ENCODE peak calls at places on chromosomes 1 and 21, in nine cellular contexts. A is A549, N is right lobe of liver, D is sigmoid colon, E is fibroblast of villous mesenchyme, B is tibial artery, W is left ventricle myocardium inferior, X is HFF-Myc, J is AG10803. C is an unnamed sample.

GRCh38 chr21:45974073-45975016 is 7.2 kb upstream of the COL6A1 start:
- DNase-seq in J (peak; percentile 67), N (peak; percentile 64), W (peak; percentile 70), E (peak; percentile 88), D (peak; percentile 89), A (no peak), B (peak; percentile 87), X (peak; percentile 75), C (peak; percentile 84)

GRCh38 chr1:57597036-57597435 is 173.2 kb upstream of the DAB1 start:
- DNase-seq in J (no peak), X (no peak), E (no peak), W (no peak), A (no peak), N (no peak), D (no peak), B (no peak), C (no peak)

GRCh38 chr1:40762144-40762923 is 21.3 kb upstream of the KCNQ4 start:
- DNase-seq in D (no peak), E (no peak), X (no peak), W (no peak), A (no peak), B (no peak), N (no peak), J (no peak), C (no peak)

GRCh38 chr1:6281511-6282402 is 20.9 kb upstream of the GPR153 start:
- DNase-seq in X (no peak), E (no peak), D (no peak), B (no peak), A (no peak), W (no peak), N (no peak), J (no peak), C (no peak)

GRCh38 chr1:185402930-185403329 is 85.9 kb upstream of the IVNS1ABP start:
- DNase-seq in B (no peak), D (no peak), X (no peak), A (no peak), E (no peak), W (no peak), N (no peak), J (no peak), C (no peak)

GRCh38 chr1:48105167-48105566 is 108.0 kb upstream of the TRABD2B start:
- DNase-seq in E (peak; percentile 19), X (no peak), N (no peak), W (no peak), D (no peak), J (no peak), B (no peak), A (no peak), C (peak; percentile 29)

GRCh38 chr1:201359873-201360210 is 17.6 kb downstream of the TNNT2 start:
- DNase-seq in W (peak; percentile 9), A (no peak), N (peak; percentile 14), E (no peak), D (no peak), X (no peak), B (no peak), J (no peak), C (no peak)

GRCh38 chr1:153630384-153630783 is 2.1 kb downstream of the S100A1 start:
- DNase-seq in J (no peak), E (no peak), D (no peak), X (no peak), B (no peak), N (no peak), W (no peak), A (no peak), C (no peak)

GRCh38 chr1:153880962-153881361 is 41.8 kb downstream of the GATAD2B start:
- DNase-seq in E (peak; percentile 90), A (peak; percentile 47), X (peak; percentile 67), B (peak; percentile 84), N (peak; percentile 76), J (peak; percentile 67), D (peak; percentile 93), W (peak; percentile 85), C (peak; percentile 86)

DNA sequence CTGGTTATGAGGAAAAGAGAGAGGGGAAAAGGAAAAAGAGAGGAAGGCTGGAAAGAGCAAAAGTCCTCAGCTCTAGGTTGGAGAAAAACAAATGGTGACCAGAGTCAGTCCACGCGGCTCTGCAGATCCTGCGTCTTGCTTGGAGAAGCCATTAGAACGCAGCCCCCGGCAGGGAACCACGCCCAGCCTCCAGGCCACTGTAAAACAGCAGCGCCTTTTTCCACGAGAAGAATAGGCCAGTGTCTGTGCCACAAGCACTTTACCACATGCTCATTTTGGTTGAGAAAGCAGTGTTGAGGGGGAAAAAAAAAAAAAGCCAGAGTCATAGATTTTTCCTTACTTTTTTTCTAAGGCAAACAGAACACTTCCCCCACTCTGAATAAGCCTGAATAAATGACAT is 846.9 kb upstream of the ADAMTS5 start:
- DNase-seq in J (no peak), B (no peak), X (no peak), N (no peak), A (no peak), E (peak; percentile 35), D (peak; percentile 79), W (peak; percentile 14), C (no peak)
- H3K4me3 ChIP-seq in J (no peak overlapping the region), B (no peak overlapping the region), X (no peak overlapping the region), N (no peak overlapping the region), A (no peak overlapping the region), E (no peak overlapping the region), D (no peak overlapping the region), W (no peak overlapping the region), C (no peak overlapping the region)

GRCh38 chr1:1784933-1785332 is 6.7 kb upstream of the NADK start:
- DNase-seq in B (no peak), N (no peak), X (no peak), J (no peak), A (no peak), E (no peak), D (no peak), W (no peak), C (no peak)

GRCh38 chr1:1785666-1786065 is 7.4 kb upstream of the NADK start:
- DNase-seq in B (no peak), J (no peak), D (no peak), X (no peak), E (no peak), N (no peak), A (no peak), W (no peak), C (no peak)

GRCh38 chr1:1787206-1787605 is 8.9 kb upstream of the NADK start:
- DNase-seq in A (no peak), X (no peak), W (no peak), N (no peak), J (no peak), E (no peak), B (no peak), D (no peak), C (no peak)

GRCh38 chr1:1788136-1788535 is 9.9 kb upstream of the NADK start:
- DNase-seq in E (no peak), D (no peak), B (no peak), W (no peak), A (no peak), J (no peak), X (no peak), N (no peak), C (no peak)

GRCh38 chr1:1788646-1789431 is 10.6 kb upstream of the NADK start:
- DNase-seq in J (peak; percentile 41), X (no peak), D (no peak), A (peak; percentile 53), B (no peak), N (no peak), E (peak; percentile 77), W (no peak), C (peak; percentile 62)
- TF ChIP-seq CTCF in J (peak; percentile 38), X (peak; percentile 35), D (no peak), A (no peak), B (no peak), N (peak; percentile 22), E (peak; percentile 51), W (peak; percentile 36), C (peak; percentile 37)

DNA sequence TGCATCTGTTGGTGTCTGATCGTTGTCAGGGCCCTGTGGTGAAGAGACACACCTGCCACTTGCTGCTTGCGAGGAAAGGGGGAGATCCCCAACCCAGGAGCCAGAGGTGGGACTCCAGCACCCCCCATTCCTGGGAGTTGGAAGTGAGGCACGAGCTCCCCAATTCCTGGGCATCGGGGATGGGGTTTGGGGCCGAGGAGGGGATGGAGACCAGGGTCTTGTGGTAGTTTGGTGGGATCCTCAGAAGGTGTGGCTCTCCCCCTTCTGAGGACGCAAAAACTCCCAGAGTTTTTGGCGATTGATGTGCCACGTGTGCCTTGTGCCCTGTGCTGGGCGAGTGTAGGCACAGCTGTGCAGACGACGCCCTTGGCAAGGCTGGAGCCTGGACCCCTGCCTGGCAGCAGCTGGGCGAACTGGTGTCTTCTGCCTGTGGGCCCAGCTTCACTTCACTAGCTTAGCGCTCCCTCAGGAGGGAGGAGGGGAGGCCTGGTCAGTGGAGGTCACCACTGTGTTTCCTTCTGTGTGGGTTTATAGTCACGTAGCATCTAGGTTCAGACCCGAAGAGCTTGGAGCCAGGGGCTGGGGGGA is 2.6 kb downstream of the GUK1 start:
- DNase-seq in D (no peak), B (no peak), A (no peak), E (no peak), W (no peak), N (no peak), J (no peak), X (no peak), C (no peak)
- H3K4me3 ChIP-seq in D (no peak overlapping the region), B (no peak overlapping the region), A (no peak overlapping the region), E (no peak overlapping the region), W (peak overlapping the region; percentile 90), N (no peak overlapping the region), J (peak overlapping the region; percentile 92), X (no peak overlapping the region), C (no peak overlapping the region)

DNA sequence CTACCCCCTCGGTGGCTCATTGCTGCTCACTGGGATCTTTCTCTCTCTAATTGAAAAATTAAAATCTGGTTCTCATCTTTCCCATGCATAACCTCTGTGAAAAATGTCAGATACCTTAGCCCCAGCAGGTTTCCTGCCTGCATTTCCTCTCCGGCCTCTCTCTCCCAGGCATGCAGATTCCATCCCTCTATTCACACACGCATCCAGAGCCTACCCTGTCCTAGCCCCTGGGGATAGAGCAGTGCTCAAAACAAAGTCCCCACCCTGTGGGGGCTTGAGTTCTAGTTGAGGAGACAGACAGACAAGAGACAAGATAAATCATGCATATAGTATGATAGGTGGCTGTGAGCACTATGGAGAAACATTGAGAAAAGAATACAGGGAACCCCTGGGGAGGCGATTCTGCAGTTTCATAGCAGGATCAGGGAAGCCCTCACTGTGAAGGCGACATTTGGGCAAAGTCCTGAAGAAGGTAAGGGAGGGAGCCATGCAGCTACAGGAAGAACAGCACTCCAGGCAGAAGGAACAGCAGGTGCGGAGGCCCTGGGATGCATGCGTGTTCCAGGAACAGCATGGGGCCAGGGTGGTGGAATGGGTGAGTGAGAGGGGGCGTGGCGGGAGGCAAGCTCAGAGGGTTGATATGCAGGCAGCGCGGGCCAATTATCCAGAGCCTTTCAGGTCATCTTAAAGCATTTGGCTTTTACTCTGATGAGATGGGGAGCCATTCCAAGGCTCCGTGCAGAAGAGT is 3.5 kb upstream of the BSND start:
- DNase-seq in A (no peak), X (no peak), B (no peak), E (no peak), D (no peak), J (no peak), N (peak; percentile 19), W (no peak), C (no peak)
- TF ChIP-seq CTCF in A (no peak), X (no peak), B (no peak), E (no peak), D (no peak), J (no peak), N (no peak), W (no peak), C (no peak)

DNA sequence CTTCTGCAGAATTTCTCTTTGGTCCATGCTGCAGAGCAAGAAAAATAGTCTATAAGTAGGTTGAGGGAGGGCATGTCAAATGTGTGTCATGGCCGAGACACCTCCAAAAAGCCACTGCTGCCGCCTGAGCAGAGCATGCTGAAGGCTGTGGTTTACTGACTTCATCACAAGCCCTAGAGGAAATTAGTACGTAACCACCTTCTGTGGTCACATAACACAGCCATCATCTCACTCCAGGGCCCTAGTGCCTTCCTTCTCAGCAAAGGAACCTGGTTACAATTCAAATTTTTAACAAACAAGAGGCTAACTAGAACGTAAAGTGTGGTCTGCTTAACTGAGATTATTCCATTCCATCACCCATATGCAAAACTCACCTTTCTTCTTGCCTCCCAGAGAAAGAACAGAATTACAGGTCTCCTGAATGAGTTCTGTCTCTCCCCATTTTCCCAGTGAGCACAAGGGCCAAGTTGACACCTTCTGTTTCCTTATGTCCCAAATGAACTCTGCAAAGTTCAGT is at the start of gene PTPN22:
- DNase-seq in J (peak; percentile 73), A (no peak), X (peak; percentile 38), N (peak; percentile 60), B (no peak), W (no peak), E (peak; percentile 42), D (no peak), C (peak; percentile 77)
- H3K4me3 ChIP-seq in J (no peak within 1 kb of the TSS), A (no peak within 1 kb of the TSS), X (no peak within 1 kb of the TSS), N (no peak within 1 kb of the TSS), B (peak within 1 kb of the TSS; percentile 9), W (no peak within 1 kb of the TSS), E (no peak within 1 kb of the TSS), D (no peak within 1 kb of the TSS), C (no peak within 1 kb of the TSS)

C was measured in fibroblast of mammary gland.